ENCODE peak calls at places on chromosomes 7 and 10, in nine cellular contexts. A is pancreas; Q is psoas muscle; G is fibroblast of lung; C is heart left ventricle; E is CD8-positive, alpha-beta T cell; Y is brain microvascular endothelial cell; I is transverse colon; S is spleen. L is an unnamed sample.

GRCh38 chr10:78648256-78648860 is 420.4 kb upstream of the ZMIZ1 start:
- DNase-seq in A (no peak), Q (no peak), G (no peak), C (no peak), E (no peak), Y (no peak), I (no peak), S (no peak), L (no peak)

GRCh38 chr10:88293073-88293472 is 290.0 kb downstream of the RNLS start:
- DNase-seq in A (no peak), Q (no peak), G (peak; percentile 31), C (no peak), E (no peak), Y (no peak), I (no peak), S (no peak), L (no peak)

GRCh38 chr7:105046414-105046813 is 32.4 kb downstream of the KMT2E start:
- DNase-seq in A (no peak), Q (no peak), G (peak; percentile 52), C (no peak), E (no peak), Y (no peak), I (no peak), S (no peak), L (no peak)

GRCh38 chr10:70759769-70760168 is 25.4 kb downstream of the TBATA start:
- DNase-seq in A (no peak), Q (no peak), G (no peak), C (peak; percentile 52), E (no peak), Y (no peak), I (no peak), S (peak; percentile 73), L (no peak)

GRCh38 chr10:104582604-104582951 is 58.5 kb upstream of the SORCS3 start:
- DNase-seq in A (no peak), Q (no peak), G (no peak), C (no peak), E (no peak), Y (no peak), I (no peak), S (no peak), L (no peak)

GRCh38 chr10:4159173-4159572 is 374.2 kb upstream of the KLF6 start:
- DNase-seq in A (no peak), Q (no peak), G (no peak), C (no peak), E (no peak), Y (no peak), I (no peak), S (no peak), L (no peak)

GRCh38 chr7:141328290-141328689 is 222.9 kb upstream of the AGK start:
- DNase-seq in A (no peak), Q (no peak), G (no peak), C (no peak), E (no peak), Y (no peak), I (no peak), S (no peak), L (no peak)

GRCh38 chr7:137778511-137778910 is 68.3 kb downstream of the DGKI start:
- DNase-seq in A (no peak), Q (no peak), G (no peak), C (no peak), E (no peak), Y (no peak), I (no peak), S (no peak), L (no peak)

GRCh38 chr7:137316643-137317042 is 26.9 kb downstream of the PTN start:
- DNase-seq in A (no peak), Q (no peak), G (no peak), C (peak; percentile 33), E (no peak), Y (no peak), I (no peak), S (no peak), L (no peak)

GRCh38 chr7:93016681-93017349 is 101.0 kb downstream of the SAMD9 start:
- DNase-seq in A (no peak), Q (no peak), G (no peak), C (no peak), E (no peak), Y (no peak), I (no peak), S (no peak), L (no peak)

GRCh38 chr7:144717720-144718119 is 118.1 kb downstream of the TPK1 start:
- DNase-seq in A (no peak), Q (no peak), G (no peak), C (no peak), E (no peak), Y (no peak), I (no peak), S (no peak), L (no peak)

GRCh38 chr10:131816941-131817700 is 83.7 kb upstream of the PPP2R2D start:
- DNase-seq in A (peak; percentile 2), Q (no peak), G (no peak), C (peak; percentile 20), E (no peak), Y (no peak), I (no peak), S (no peak), L (no peak)

GRCh38 chr7:73307436-73307835 is 1.2 kb downstream of the NSUN5 start:
- DNase-seq in A (no peak), Q (no peak), G (no peak), C (no peak), E (no peak), Y (no peak), I (no peak), S (peak; percentile 70), L (no peak)

GRCh38 chr10:78215645-78216044 is 182.0 kb downstream of the RPS24 start:
- DNase-seq in A (no peak), Q (peak; percentile 66), G (peak; percentile 48), C (peak; percentile 74), E (no peak), Y (peak; percentile 3), I (peak; percentile 65), S (no peak), L (peak; percentile 11)

GRCh38 chr7:71846160-71846559 is 566.0 kb downstream of the CALN1 start:
- DNase-seq in A (no peak), Q (no peak), G (no peak), C (no peak), E (no peak), Y (no peak), I (no peak), S (no peak), L (no peak)

GRCh38 chr7:1981878-1982230 is 250.9 kb downstream of the MAD1L1 start:
- DNase-seq in A (no peak), Q (no peak), G (no peak), C (peak; percentile 14), E (no peak), Y (no peak), I (no peak), S (peak; percentile 51), L (no peak)

GRCh38 chr7:152959610-152960009 is 200.1 kb downstream of the ACTR3B start:
- DNase-seq in A (no peak), Q (no peak), G (no peak), C (no peak), E (no peak), Y (no peak), I (no peak), S (no peak), L (no peak)

GRCh38 chr7:152956006-152956405 is 196.5 kb downstream of the ACTR3B start:
- DNase-seq in A (no peak), Q (no peak), G (no peak), C (no peak), E (no peak), Y (no peak), I (no peak), S (no peak), L (no peak)
- TF ChIP-seq CTCF in A (no peak), Q (no peak), G (no peak), C (no peak), E (no peak), Y (no peak), I (no peak), S (no peak), L (no peak)

GRCh38 chr10:8392216-8392615 is 337.7 kb downstream of the GATA3 start:
- DNase-seq in A (no peak), Q (no peak), G (no peak), C (no peak), E (no peak), Y (no peak), I (no peak), S (no peak), L (no peak)
- H3K27ac ChIP-seq in A (no peak overlapping the region), Q (no peak overlapping the region), G (no peak overlapping the region), C (no peak overlapping the region), E (no peak overlapping the region), Y (no peak overlapping the region), I (no peak overlapping the region), S (no peak overlapping the region), L (no peak overlapping the region)

GRCh38 chr10:124627851-124628675 is 116.1 kb downstream of the FAM53B start:
- DNase-seq in A (no peak), Q (peak; percentile 55), G (no peak), C (no peak), E (no peak), Y (no peak), I (no peak), S (no peak), L (no peak)

GRCh38 chr10:124625831-124626238 is 118.3 kb downstream of the FAM53B start:
- DNase-seq in A (no peak), Q (no peak), G (no peak), C (no peak), E (no peak), Y (no peak), I (no peak), S (no peak), L (no peak)

GRCh38 chr10:124628676-124629021 is 115.5 kb downstream of the FAM53B start:
- DNase-seq in A (no peak), Q (no peak), G (no peak), C (no peak), E (no peak), Y (no peak), I (no peak), S (no peak), L (no peak)

GRCh38 chr10:124624875-124625274 is 119.3 kb downstream of the FAM53B start:
- DNase-seq in A (no peak), Q (no peak), G (no peak), C (no peak), E (no peak), Y (no peak), I (no peak), S (no peak), L (peak; percentile 58)

DNA sequence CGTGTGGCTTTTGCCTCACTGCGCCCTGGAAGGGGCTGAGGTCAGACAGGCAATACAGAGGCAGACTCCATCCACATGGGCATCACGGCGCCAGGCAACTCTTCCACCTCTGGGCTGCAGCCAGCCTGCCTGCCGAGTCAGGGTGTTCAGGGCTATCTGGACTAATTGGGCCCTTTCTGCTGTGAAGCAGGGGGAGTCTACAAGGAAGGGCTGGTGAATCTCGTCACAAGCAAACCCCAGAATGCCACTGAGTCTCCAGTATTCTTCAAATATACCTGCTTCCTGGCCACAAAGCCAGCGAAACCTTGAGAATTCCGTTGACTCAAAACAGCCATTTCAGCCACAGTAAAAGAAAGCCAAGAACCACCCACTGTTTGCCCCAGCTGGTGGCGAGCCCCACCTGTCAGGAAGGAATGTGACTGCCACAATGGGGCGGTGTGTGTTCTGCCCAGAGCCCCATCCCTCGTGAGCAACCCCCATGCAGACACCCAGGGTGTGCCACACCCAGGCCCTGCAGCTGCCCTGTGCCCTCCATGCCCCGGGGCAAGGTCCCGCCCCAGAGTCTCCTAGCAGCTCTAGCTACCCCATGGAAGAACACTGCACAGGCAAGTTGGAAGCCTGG is 117.3 kb downstream of the FAM53B start:
- DNase-seq in A (no peak), Q (no peak), G (no peak), C (no peak), E (peak; percentile 49), Y (no peak), I (peak; percentile 83), S (peak; percentile 91), L (no peak)
- TF ChIP-seq CTCF in A (no peak), Q (no peak), G (no peak), C (no peak), E (no peak), Y (no peak), I (peak; percentile 15), S (no peak), L (no peak)

GRCh38 chr10:62244785-62245595 is 23.7 kb downstream of the RTKN2 start:
- DNase-seq in A (peak; percentile 21), Q (no peak), G (peak; percentile 87), C (no peak), E (peak; percentile 10), Y (peak; percentile 77), I (peak; percentile 54), S (no peak), L (peak; percentile 67)
- H3K27ac ChIP-seq in A (no peak overlapping the region), Q (no peak overlapping the region), G (peak overlapping the region; percentile 44), C (no peak overlapping the region), E (no peak overlapping the region), Y (peak overlapping the region; percentile 4), I (no peak overlapping the region), S (peak overlapping the region; percentile 31), L (no peak overlapping the region)